ENCODE peak calls at places on chromosomes 5 and 9, in ten cellular contexts. C is dorsolateral prefrontal cortex, F is MM.1S, T is cardiac muscle cell, R is IMR-90, G is tibial artery, O is breast epithelium, D is astrocyte, B is Peyer's patch, V is GM23338. N is an unnamed sample.

GRCh38 chr5:78377056-78377717 is 16.8 kb downstream of the SCAMP1 start:
- DNase-seq in C (no peak), F (no peak), T (peak), R (peak), G (peak), O (no peak), D (peak), B (no peak), V (no peak), N (no peak)

GRCh38 chr5:143194206-143194605 is 209.3 kb downstream of the NR3C1 start:
- DNase-seq in C (no peak), F (no peak), T (peak), R (peak), G (no peak), O (no peak), D (no peak), B (no peak), V (no peak), N (no peak)

GRCh38 chr9:91089405-91090131 is 272.1 kb downstream of the AUH start:
- DNase-seq in C (no peak), F (peak), T (peak), R (peak), G (no peak), O (no peak), D (peak), B (no peak), V (peak), N (no peak)

GRCh38 chr5:105508519-105508918 is 1945.9 kb upstream of the NUDT12 start:
- DNase-seq in C (no peak), F (no peak), T (no peak), R (peak), G (no peak), O (no peak), D (peak), B (no peak), V (no peak), N (no peak)

GRCh38 chr9:81074261-81074660 is 615.1 kb downstream of the TLE1 start:
- DNase-seq in C (no peak), F (no peak), T (no peak), R (no peak), G (no peak), O (no peak), D (no peak), B (no peak), V (no peak), N (no peak)

GRCh38 chr9:72207278-72207677 is 58.0 kb downstream of the GDA start:
- DNase-seq in C (no peak), F (no peak), T (no peak), R (no peak), G (no peak), O (no peak), D (no peak), B (no peak), V (no peak), N (no peak)

GRCh38 chr9:129398901-129399300 is 220.8 kb upstream of the IER5L start:
- DNase-seq in C (peak), F (no peak), T (no peak), R (no peak), G (no peak), O (no peak), D (no peak), B (no peak), V (no peak), N (no peak)

GRCh38 chr5:175129121-175129520 is 314.9 kb downstream of the DRD1 start:
- DNase-seq in C (no peak), F (no peak), T (no peak), R (no peak), G (no peak), O (no peak), D (no peak), B (no peak), V (no peak), N (no peak)

GRCh38 chr9:126667190-126668055 is 53.7 kb downstream of the LMX1B start:
- DNase-seq in C (no peak), F (no peak), T (no peak), R (no peak), G (no peak), O (no peak), D (no peak), B (no peak), V (no peak), N (no peak)

GRCh38 chr5:164048527-164048926 is 543.1 kb downstream of the MAT2B start:
- DNase-seq in C (no peak), F (no peak), T (peak), R (peak), G (no peak), O (no peak), D (no peak), B (no peak), V (no peak), N (no peak)

GRCh38 chr9:132769895-132770774 is 99.9 kb downstream of the GTF3C4 start:
- DNase-seq in C (peak), F (peak), T (peak), R (peak), G (peak), O (no peak), D (peak), B (peak), V (peak), N (no peak)

GRCh38 chr5:130605200-130605599 is 559.9 kb downstream of the HINT1 start:
- DNase-seq in C (no peak), F (no peak), T (no peak), R (no peak), G (no peak), O (no peak), D (no peak), B (no peak), V (no peak), N (no peak)

GRCh38 chr5:56569051-56569450 is 246.3 kb upstream of the MAP3K1 start:
- DNase-seq in C (no peak), F (no peak), T (peak), R (no peak), G (no peak), O (no peak), D (no peak), B (no peak), V (no peak), N (no peak)

GRCh38 chr5:30376848-30377247 is 816.6 kb upstream of the CDH6 start:
- DNase-seq in C (no peak), F (no peak), T (no peak), R (no peak), G (no peak), O (no peak), D (no peak), B (no peak), V (no peak), N (no peak)

GRCh38 chr5:104267282-104268015 is 704.9 kb upstream of the NUDT12 start:
- DNase-seq in C (no peak), F (no peak), T (no peak), R (no peak), G (no peak), O (no peak), D (no peak), B (no peak), V (no peak), N (no peak)

GRCh38 chr5:43019615-43020293 is 20.4 kb downstream of the ANXA2R start:
- DNase-seq in C (no peak), F (peak), T (peak), R (peak), G (no peak), O (no peak), D (peak), B (peak), V (peak), N (peak)

GRCh38 chr9:79969866-79970265 is 398.1 kb downstream of the TLE4 start:
- DNase-seq in C (no peak), F (no peak), T (no peak), R (no peak), G (no peak), O (no peak), D (no peak), B (no peak), V (no peak), N (no peak)

GRCh38 chr9:4413856-4414255 is 76.4 kb upstream of the SLC1A1 start:
- DNase-seq in C (no peak), F (no peak), T (peak), R (no peak), G (no peak), O (no peak), D (no peak), B (no peak), V (no peak), N (no peak)

GRCh38 chr5:59189482-59189881 is 606.6 kb downstream of the RAB3C start:
- DNase-seq in C (no peak), F (no peak), T (peak), R (no peak), G (no peak), O (no peak), D (no peak), B (no peak), V (no peak), N (no peak)

GRCh38 chr9:69745716-69746538 is 13.9 kb downstream of the PTAR1 start:
- DNase-seq in C (no peak), F (no peak), T (peak), R (peak), G (no peak), O (no peak), D (no peak), B (no peak), V (peak), N (no peak)

DNA sequence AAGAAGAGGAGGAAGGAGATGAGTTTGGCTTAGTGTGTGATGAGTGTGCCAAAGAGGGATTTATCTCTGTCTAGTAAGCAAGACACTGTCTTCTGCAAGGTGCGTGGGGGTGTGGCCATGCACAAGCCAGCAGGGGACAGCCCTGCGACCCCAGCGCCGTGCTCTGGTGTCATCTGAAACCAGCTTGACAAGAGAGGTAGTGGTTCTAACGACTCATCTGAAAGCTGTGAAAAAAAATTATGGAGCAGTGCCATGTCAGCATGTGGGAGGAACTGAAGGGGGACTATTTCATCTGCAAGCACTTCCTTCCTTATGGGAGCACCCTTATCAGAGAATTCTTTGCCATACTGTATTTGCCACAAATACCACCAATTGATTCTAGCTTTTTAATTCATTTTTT is 398.6 kb downstream of the PSAT1 start:
- DNase-seq in C (no peak), F (no peak), T (no peak), R (no peak), G (no peak), O (no peak), D (no peak), B (no peak), V (no peak), N (no peak)
- H3K4me3 ChIP-seq in C (no peak), F (no peak), T (no peak), R (no peak), G (no peak), O (no peak), D (no peak), B (no peak), V (no peak), N (no peak)

DNA sequence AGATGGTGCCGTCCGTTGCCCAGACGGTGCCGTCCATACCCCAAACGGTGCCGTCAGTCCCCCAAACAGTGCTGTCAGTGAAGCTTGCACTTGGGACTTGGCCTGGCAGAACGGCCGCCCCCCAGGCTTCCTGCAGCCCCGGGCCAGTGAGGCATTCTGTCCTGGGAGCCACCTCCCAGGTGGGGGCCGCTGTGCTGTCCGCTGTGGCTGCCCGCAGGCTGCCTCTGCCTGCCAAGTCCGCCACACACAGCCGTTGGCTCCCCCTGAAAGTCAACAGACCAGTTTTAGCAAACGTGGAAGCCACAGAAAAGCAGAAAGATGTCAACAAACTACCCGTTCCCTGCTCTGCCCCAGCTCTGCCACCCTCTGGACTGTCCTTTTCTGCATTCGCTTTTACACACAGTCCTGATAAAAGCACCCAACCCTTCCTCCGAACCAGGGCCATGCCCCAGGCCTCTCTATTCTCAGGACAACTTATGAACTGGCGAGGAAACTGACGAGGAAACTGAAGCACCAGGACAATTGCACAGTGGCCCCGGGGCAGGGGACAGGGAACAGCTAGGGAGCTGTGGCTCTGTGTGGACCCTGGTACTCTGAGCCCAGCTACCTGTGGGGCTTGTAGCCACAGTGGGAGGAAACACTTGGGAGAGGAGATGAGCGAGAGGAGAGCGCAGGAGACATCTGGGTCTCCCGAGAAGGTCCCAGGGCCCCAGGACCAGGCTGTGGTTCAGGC is 39.6 kb upstream of the RXRA start:
- DNase-seq in C (no peak), F (no peak), T (no peak), R (no peak), G (no peak), O (peak), D (no peak), B (no peak), V (no peak), N (no peak)
- TF ChIP-seq CTCF in C (no peak), F (no peak), T (no peak), R (no peak), G (no peak), O (peak), D (no peak), B (no peak), V (no peak), N (no peak)

GRCh38 chr5:160188968-160189319 is 40.4 kb upstream of the FABP6 start:
- DNase-seq in C (no peak), F (no peak), T (no peak), R (no peak), G (no peak), O (no peak), D (no peak), B (no peak), V (no peak), N (no peak)

GRCh38 chr5:160185954-160186353 is 43.4 kb upstream of the FABP6 start:
- DNase-seq in C (no peak), F (no peak), T (no peak), R (no peak), G (no peak), O (no peak), D (no peak), B (no peak), V (no peak), N (no peak)

GRCh38 chr5:160187091-160187490 is 42.2 kb upstream of the FABP6 start:
- DNase-seq in C (no peak), F (no peak), T (no peak), R (no peak), G (no peak), O (no peak), D (no peak), B (no peak), V (peak), N (no peak)

GRCh38 chr5:160186480-160186879 is 42.8 kb upstream of the FABP6 start:
- DNase-seq in C (no peak), F (no peak), T (no peak), R (no peak), G (no peak), O (no peak), D (no peak), B (no peak), V (no peak), N (no peak)

GRCh38 chr5:160188151-160188967 is 40.9 kb upstream of the FABP6 start:
- DNase-seq in C (peak), F (no peak), T (peak), R (peak), G (peak), O (no peak), D (peak), B (peak), V (peak), N (no peak)
- H3K4me3 ChIP-seq in C (peak), F (no peak), T (peak), R (peak), G (peak), O (peak), D (no peak), B (peak), V (peak), N (peak)

DNA sequence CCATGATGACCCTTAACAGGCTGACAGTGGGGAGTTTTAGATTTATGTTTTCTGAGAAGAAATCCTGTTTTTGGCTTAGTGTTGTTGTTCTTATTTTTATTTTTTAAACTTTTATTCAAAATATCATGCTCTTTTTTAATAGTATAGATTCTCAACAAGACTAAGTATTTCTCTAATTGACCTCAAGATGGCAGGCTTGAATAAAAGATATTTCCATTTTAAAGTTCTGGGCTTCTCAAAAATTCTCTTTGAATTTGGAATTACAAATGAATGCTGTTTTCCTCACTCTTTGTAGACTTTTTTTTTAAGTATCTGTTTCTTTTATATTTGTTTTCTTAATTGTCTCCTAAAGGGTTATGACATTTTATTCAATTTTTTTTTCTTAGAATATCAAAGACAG is 50.0 kb upstream of the SH3GL2 start:
- DNase-seq in C (no peak), F (no peak), T (peak), R (peak), G (no peak), O (no peak), D (no peak), B (no peak), V (peak), N (no peak)
- TF ChIP-seq CTCF in C (peak), F (peak), T (peak), R (peak), G (no peak), O (no peak), D (peak), B (no peak), V (no peak), N (no peak)

GRCh38 chr5:7397005-7397546 is 1.1 kb downstream of the ADCY2 start:
- DNase-seq in C (no peak), F (no peak), T (no peak), R (no peak), G (no peak), O (no peak), D (peak), B (no peak), V (no peak), N (no peak)

GRCh38 chr5:7395432-7396168 is at the start of gene ADCY2:
- DNase-seq in C (no peak), F (no peak), T (no peak), R (no peak), G (no peak), O (no peak), D (no peak), B (no peak), V (peak), N (no peak)

GRCh38 chr5:7396169-7397004 is 449 bp downstream of the ADCY2 start:
- DNase-seq in C (peak), F (peak), T (peak), R (no peak), G (no peak), O (no peak), D (peak), B (peak), V (peak), N (no peak)

GRCh38 chr5:7393921-7394799 is 1.8 kb upstream of the ADCY2 start:
- DNase-seq in C (no peak), F (no peak), T (no peak), R (no peak), G (no peak), O (no peak), D (no peak), B (no peak), V (no peak), N (no peak)

GRCh38 chr5:7394889-7395431 is 978 bp upstream of the ADCY2 start:
- DNase-seq in C (no peak), F (no peak), T (no peak), R (no peak), G (no peak), O (no peak), D (no peak), B (no peak), V (peak), N (no peak)
- H3K4me3 ChIP-seq in C (peak), F (no peak), T (peak), R (no peak), G (peak), O (peak), D (no peak), B (peak), V (peak), N (no peak)

GRCh38 chr5:135880278-135880677 is 15.4 kb downstream of the IL9 start:
- DNase-seq in C (no peak), F (no peak), T (no peak), R (no peak), G (no peak), O (no peak), D (no peak), B (no peak), V (peak), N (no peak)
- TF ChIP-seq CTCF in C (no peak), F (peak), T (peak), R (peak), G (no peak), O (no peak), D (peak), B (no peak), V (peak), N (peak)

GRCh38 chr5:4226565-4226964 is 630.9 kb downstream of the IRX1 start:
- DNase-seq in C (no peak), F (no peak), T (no peak), R (no peak), G (no peak), O (no peak), D (no peak), B (no peak), V (no peak), N (no peak)

GRCh38 chr5:4225741-4226140 is 630.1 kb downstream of the IRX1 start:
- DNase-seq in C (no peak), F (no peak), T (no peak), R (no peak), G (no peak), O (no peak), D (no peak), B (no peak), V (no peak), N (no peak)

GRCh38 chr5:4228708-4229107 is 633.1 kb downstream of the IRX1 start:
- DNase-seq in C (no peak), F (no peak), T (no peak), R (no peak), G (no peak), O (no peak), D (no peak), B (no peak), V (no peak), N (no peak)

GRCh38 chr5:4220016-4220415 is 624.4 kb downstream of the IRX1 start:
- DNase-seq in C (no peak), F (no peak), T (no peak), R (no peak), G (no peak), O (no peak), D (no peak), B (no peak), V (no peak), N (no peak)

GRCh38 chr5:4222821-4223220 is 627.2 kb downstream of the IRX1 start:
- DNase-seq in C (no peak), F (no peak), T (no peak), R (no peak), G (no peak), O (no peak), D (no peak), B (no peak), V (no peak), N (no peak)
- H3K4me3 ChIP-seq in C (no peak), F (no peak), T (no peak), R (no peak), G (no peak), O (no peak), D (no peak), B (no peak), V (no peak), N (no peak)

GRCh38 chr5:1772634-1773033 is 27.0 kb downstream of the MRPL36 start:
- DNase-seq in C (no peak), F (no peak), T (peak), R (peak), G (no peak), O (no peak), D (peak), B (no peak), V (no peak), N (no peak)
- TF ChIP-seq CTCF in C (no peak), F (peak), T (peak), R (peak), G (no peak), O (peak), D (peak), B (no peak), V (peak), N (peak)